ENCODE peak calls at places on chromosomes 4 and X, in seven cellular contexts. S is T-helper 2 cell; A is naive B cell; D is Kasumi-1; C is stimulated activated CD4-positive, alpha-beta T cell treated with anti-CD3 and anti-CD28 coated beads, Interleukin-15, amount 100 ng/mL, for 1 hour; G is activated CD4-positive, alpha-beta T cell treated with anti-CD3 and anti-CD28 coated beads, Interleukin-2, amount 50 U/mL, for 48 hours; O is naive thymus-derived CD4-positive, alpha-beta T cell. M is an unnamed sample.

GRCh38 chr4:81491943-81492342 is 20.2 kb upstream of the RASGEF1B start:
- DNase-seq in S (peak; percentile 71), A (peak; percentile 80), D (peak; percentile 92), C (no peak), G (no peak), O (peak; percentile 86), M (peak; percentile 37)

GRCh38 chr4:20624783-20625364 is 75.4 kb upstream of the PACRGL start:
- DNase-seq in S (no peak), A (no peak), D (no peak), C (no peak), G (no peak), O (no peak), M (no peak)

GRCh38 chr4:16875487-16875886 is 23.0 kb downstream of the LDB2 start:
- DNase-seq in S (no peak), A (no peak), D (no peak), C (no peak), G (no peak), O (no peak), M (no peak)

GRCh38 chr4:95533254-95533653 is 15.5 kb downstream of the UNC5C start:
- DNase-seq in S (no peak), A (no peak), D (no peak), C (no peak), G (no peak), O (no peak), M (no peak)

GRCh38 chr4:112739442-112739841 is 102.5 kb downstream of the LARP7 start:
- DNase-seq in S (no peak), A (no peak), D (peak; percentile 11), C (no peak), G (no peak), O (no peak), M (no peak)

GRCh38 chr4:24210332-24210902 is 320.6 kb upstream of the PPARGC1A start:
- DNase-seq in S (no peak), A (no peak), D (no peak), C (no peak), G (no peak), O (no peak), M (no peak)

GRCh38 chrX:79570524-79571240 is 203.5 kb upstream of the ITM2A start:
- DNase-seq in S (no peak), A (no peak), D (no peak), C (no peak), G (no peak), O (no peak), M (no peak)

GRCh38 chr4:82500830-82501229 is 61.0 kb downstream of the TMEM150C start:
- DNase-seq in S (no peak), A (no peak), D (no peak), C (no peak), G (no peak), O (no peak), M (no peak)

GRCh38 chr4:8690811-8691775 is 98.5 kb downstream of the CPZ start:
- DNase-seq in S (no peak), A (no peak), D (no peak), C (no peak), G (no peak), O (no peak), M (no peak)

GRCh38 chrX:42565739-42566138 is 212.2 kb downstream of the PPP1R2C start:
- DNase-seq in S (no peak), A (no peak), D (peak; percentile 38), C (no peak), G (no peak), O (no peak), M (no peak)

GRCh38 chr4:139858436-139859225 is 193.0 kb downstream of the MGST2 start:
- DNase-seq in S (peak; percentile 86), A (no peak), D (no peak), C (no peak), G (peak; percentile 27), O (no peak), M (no peak)

GRCh38 chrX:1511150-1511549 is 25.8 kb downstream of the P2RY8 start:
- DNase-seq in S (no peak), A (no peak), D (no peak), C (no peak), G (no peak), O (no peak), M (no peak)

GRCh38 chr4:155667538-155668511 is 1.2 kb downstream of the GUCY1A1 start:
- DNase-seq in S (peak; percentile 7), A (peak; percentile 35), D (peak; percentile 44), C (no peak), G (peak; percentile 3), O (no peak), M (peak; percentile 66)

GRCh38 chrX:23668335-23668734 is 1.0 kb downstream of the PRDX4 start:
- DNase-seq in S (no peak), A (no peak), D (peak; percentile 0), C (no peak), G (no peak), O (no peak), M (no peak)

GRCh38 chr4:151567056-151567455 is 158.1 kb downstream of the FHIP1A start:
- DNase-seq in S (peak; percentile 18), A (no peak), D (no peak), C (no peak), G (no peak), O (no peak), M (no peak)

GRCh38 chr4:108188770-108189169 is 20.0 kb upstream of the LEF1 start:
- DNase-seq in S (no peak), A (no peak), D (no peak), C (no peak), G (no peak), O (no peak), M (no peak)

GRCh38 chrX:20514358-20514757 is 247.6 kb upstream of the RPS6KA3 start:
- DNase-seq in S (no peak), A (no peak), D (no peak), C (no peak), G (no peak), O (no peak), M (no peak)

GRCh38 chr4:159416073-159416472 is 313.2 kb downstream of the RAPGEF2 start:
- DNase-seq in S (no peak), A (no peak), D (no peak), C (no peak), G (no peak), O (no peak), M (no peak)

GRCh38 chrX:38988301-38988700 is 187.0 kb downstream of the MID1IP1 start:
- DNase-seq in S (no peak), A (no peak), D (no peak), C (no peak), G (no peak), O (no peak), M (no peak)

GRCh38 chr4:164731827-164732474 is 22.0 kb upstream of the SMIM31 start:
- DNase-seq in S (peak; percentile 37), A (peak; percentile 20), D (peak; percentile 63), C (peak; percentile 3), G (peak; percentile 58), O (peak; percentile 10), M (peak; percentile 4)

GRCh38 chr4:101337688-101338087 is 9.6 kb downstream of the PPP3CA start:
- DNase-seq in S (no peak), A (no peak), D (no peak), C (no peak), G (no peak), O (no peak), M (no peak)

GRCh38 chrX:38375888-38376287 is 23.5 kb downstream of the OTC start:
- DNase-seq in S (peak; percentile 0), A (no peak), D (peak; percentile 58), C (no peak), G (no peak), O (no peak), M (no peak)

GRCh38 chrX:13579696-13580095 is 10.3 kb downstream of the EGFL6 start:
- DNase-seq in S (no peak), A (no peak), D (peak; percentile 7), C (no peak), G (no peak), O (no peak), M (no peak)

GRCh38 chr4:46886711-46887110 is 22.3 kb downstream of the COX7B2 start:
- DNase-seq in S (no peak), A (no peak), D (peak; percentile 85), C (no peak), G (no peak), O (no peak), M (no peak)

GRCh38 chr4:169604131-169604900 is 8.1 kb downstream of the NEK1 start:
- DNase-seq in S (peak; percentile 88), A (no peak), D (peak; percentile 18), C (no peak), G (no peak), O (no peak), M (no peak)

GRCh38 chrX:100829730-100830129 is 9.5 kb downstream of the CSTF2 start:
- DNase-seq in S (peak; percentile 74), A (no peak), D (peak; percentile 13), C (no peak), G (peak; percentile 8), O (no peak), M (no peak)

GRCh38 chr4:613126-613525 is 12.2 kb upstream of the PDE6B start:
- DNase-seq in S (no peak), A (no peak), D (no peak), C (no peak), G (no peak), O (no peak), M (no peak)

GRCh38 chr4:82797048-82797590 is 1.5 kb downstream of the SCD5 start:
- DNase-seq in S (no peak), A (no peak), D (no peak), C (no peak), G (no peak), O (no peak), M (no peak)

GRCh38 chrX:118459494-118459893 is 36.1 kb upstream of the DOCK11 start:
- DNase-seq in S (peak; percentile 53), A (peak; percentile 25), D (peak; percentile 66), C (no peak), G (peak; percentile 3), O (peak; percentile 22), M (peak; percentile 2)

GRCh38 chr4:7559316-7559715 is 124.6 kb upstream of the PSAPL1 start:
- DNase-seq in S (no peak), A (no peak), D (no peak), C (no peak), G (no peak), O (no peak), M (no peak)

GRCh38 chr4:24219171-24219570 is 329.3 kb upstream of the PPARGC1A start:
- DNase-seq in S (no peak), A (no peak), D (no peak), C (no peak), G (no peak), O (no peak), M (no peak)

GRCh38 chr4:137707221-137707620 is 174.9 kb upstream of the PCDH18 start:
- DNase-seq in S (no peak), A (no peak), D (no peak), C (no peak), G (no peak), O (no peak), M (no peak)

GRCh38 chrX:72309297-72310071 is 3.8 kb upstream of the CITED1 start:
- DNase-seq in S (no peak), A (no peak), D (peak; percentile 8), C (no peak), G (no peak), O (no peak), M (no peak)

GRCh38 chr4:27620886-27621285 is 760.2 kb downstream of the STIM2 start:
- DNase-seq in S (no peak), A (no peak), D (no peak), C (no peak), G (no peak), O (no peak), M (no peak)

GRCh38 chr4:19748470-19748869 is 503.2 kb upstream of the SLIT2 start:
- DNase-seq in S (no peak), A (no peak), D (no peak), C (no peak), G (no peak), O (no peak), M (no peak)

GRCh38 chrX:155105919-155106318 is 34.6 kb downstream of the BRCC3 start:
- DNase-seq in S (no peak), A (no peak), D (no peak), C (no peak), G (no peak), O (no peak), M (no peak)

GRCh38 chr4:115222061-115222460 is 108.6 kb upstream of the NDST4 start:
- DNase-seq in S (no peak), A (no peak), D (no peak), C (no peak), G (no peak), O (no peak), M (no peak)

GRCh38 chrX:110286126-110286525 is 31.8 kb downstream of the AMMECR1 start:
- DNase-seq in S (no peak), A (no peak), D (no peak), C (no peak), G (no peak), O (no peak), M (no peak)

M was measured in GDM1.